ENCODE peak calls at places on chromosomes 16 and 17, in seven cellular contexts. One of them, this sample, is unnamed.

GRCh38 chr17:29640413-29640812 is 17.7 kb upstream of the CORO6 start:
- DNase-seq in CD4-positive, alpha-beta T cell: no peak
- DNase-seq in effector memory CD4-positive, alpha-beta T cell: no peak
- DNase-seq in fibroblast of mammary gland: peak
- DNase-seq in HFFc6: peak
- DNase-seq in AG08396: no peak
- DNase-seq in LoVo: no peak
- DNase-seq in this sample: no peak

GRCh38 chr17:48997103-48997826 is at the start of gene IGF2BP1:
- DNase-seq in AG08396: no peak
- DNase-seq in HFFc6: peak
- DNase-seq in LoVo: no peak
- DNase-seq in CD4-positive, alpha-beta T cell: no peak
- DNase-seq in effector memory CD4-positive, alpha-beta T cell: no peak
- DNase-seq in fibroblast of mammary gland: peak
- DNase-seq in this sample: no peak

GRCh38 chr16:976389-976931 is 5.1 kb upstream of the SOX8 start:
- DNase-seq in fibroblast of mammary gland: no peak
- DNase-seq in AG08396: no peak
- DNase-seq in CD4-positive, alpha-beta T cell: peak
- DNase-seq in effector memory CD4-positive, alpha-beta T cell: no peak
- DNase-seq in HFFc6: no peak
- DNase-seq in LoVo: no peak
- DNase-seq in this sample: no peak

GRCh38 chr16:30367349-30368009 is 2.8 kb downstream of the TBC1D10B start:
- DNase-seq in LoVo: no peak
- DNase-seq in HFFc6: no peak
- DNase-seq in effector memory CD4-positive, alpha-beta T cell: no peak
- DNase-seq in fibroblast of mammary gland: no peak
- DNase-seq in AG08396: no peak
- DNase-seq in CD4-positive, alpha-beta T cell: no peak
- DNase-seq in this sample: no peak

GRCh38 chr16:53156516-53156915 is 101.7 kb downstream of the CHD9 start:
- DNase-seq in AG08396: no peak
- DNase-seq in effector memory CD4-positive, alpha-beta T cell: no peak
- DNase-seq in HFFc6: peak
- DNase-seq in LoVo: no peak
- DNase-seq in CD4-positive, alpha-beta T cell: no peak
- DNase-seq in fibroblast of mammary gland: peak
- DNase-seq in this sample: no peak

GRCh38 chr16:24164402-24164801 is 91.7 kb upstream of the CACNG3 start:
- DNase-seq in LoVo: no peak
- DNase-seq in CD4-positive, alpha-beta T cell: no peak
- DNase-seq in HFFc6: no peak
- DNase-seq in AG08396: no peak
- DNase-seq in effector memory CD4-positive, alpha-beta T cell: no peak
- DNase-seq in fibroblast of mammary gland: no peak
- DNase-seq in this sample: no peak

GRCh38 chr17:61284174-61284573 is 115.5 kb upstream of the TBX2 start:
- DNase-seq in HFFc6: peak
- DNase-seq in CD4-positive, alpha-beta T cell: no peak
- DNase-seq in LoVo: no peak
- DNase-seq in AG08396: no peak
- DNase-seq in fibroblast of mammary gland: peak
- DNase-seq in effector memory CD4-positive, alpha-beta T cell: no peak
- DNase-seq in this sample: no peak

GRCh38 chr16:9053006-9053601 is 38.3 kb upstream of the HAPSTR1 start:
- DNase-seq in LoVo: peak
- DNase-seq in effector memory CD4-positive, alpha-beta T cell: no peak
- DNase-seq in fibroblast of mammary gland: peak
- DNase-seq in CD4-positive, alpha-beta T cell: no peak
- DNase-seq in AG08396: peak
- DNase-seq in HFFc6: peak
- DNase-seq in this sample: peak